ENCODE peak calls at places on chromosomes 2 and 18, in four cellular contexts. R, Y, P and E are unnamed samples.

GRCh38 chr2:144560254-144560653 is 40.3 kb upstream of the ZEB2 start:
- DNase-seq in R (no peak), Y (no peak), P (no peak), E (no peak)

GRCh38 chr2:149733936-149734685 is 146.5 kb upstream of the MMADHC start:
- DNase-seq in R (no peak), Y (no peak), P (no peak), E (no peak)

GRCh38 chr2:88880441-88880953 is 189.0 kb downstream of the RPIA start:
- DNase-seq in R (peak; percentile 56), Y (no peak), P (no peak), E (peak; percentile 43)

GRCh38 chr2:171522057-171522803 is at the start of gene CYBRD1:
- DNase-seq in R (no peak), Y (no peak), P (no peak), E (no peak)

GRCh38 chr2:42809131-42809875 is 16.9 kb upstream of the HAAO start:
- DNase-seq in R (no peak), Y (no peak), P (no peak), E (no peak)

GRCh38 chr18:354003-354402 is 86.2 kb upstream of the THOC1 start:
- DNase-seq in R (no peak), Y (no peak), P (no peak), E (no peak)

GRCh38 chr18:43159091-43159490 is 43.6 kb upstream of the RIT2 start:
- DNase-seq in R (no peak), Y (no peak), P (no peak), E (no peak)

GRCh38 chr2:210461401-210461800 is 15.2 kb downstream of the LANCL1 start:
- DNase-seq in R (no peak), Y (no peak), P (peak; percentile 45), E (no peak)

GRCh38 chr2:118279005-118279404 is 190.7 kb downstream of the INSIG2 start:
- DNase-seq in R (no peak), Y (no peak), P (no peak), E (no peak)

GRCh38 chr2:85436836-85437487 is 18.4 kb downstream of the SH2D6 start:
- DNase-seq in R (no peak), Y (no peak), P (no peak), E (no peak)

GRCh38 chr2:222423632-222424280 is 587 bp upstream of the SGPP2 start:
- DNase-seq in R (no peak), Y (no peak), P (peak; percentile 82), E (no peak)

GRCh38 chr2:8413589-8414135 is 268.2 kb upstream of the ID2 start:
- DNase-seq in R (peak; percentile 98), Y (no peak), P (no peak), E (no peak)

GRCh38 chr2:74585406-74586182 is 31.1 kb downstream of the DOK1 start:
- DNase-seq in R (no peak), Y (no peak), P (no peak), E (no peak)

GRCh38 chr18:44986933-44987332 is 306.2 kb downstream of the SETBP1 start:
- DNase-seq in R (no peak), Y (no peak), P (no peak), E (no peak)

GRCh38 chr2:233439191-233439590 is 84.9 kb downstream of the DGKD start:
- DNase-seq in R (no peak), Y (no peak), P (no peak), E (no peak)

GRCh38 chr2:10514743-10515142 is 66.6 kb upstream of the ODC1 start:
- DNase-seq in R (no peak), Y (no peak), P (no peak), E (peak; percentile 52)

GRCh38 chr2:67234443-67234842 is 162.7 kb upstream of the ETAA1 start:
- DNase-seq in R (no peak), Y (peak; percentile 9), P (no peak), E (peak; percentile 18)

GRCh38 chr2:220162320-220162719 is 534.9 kb downstream of the SLC4A3 start:
- DNase-seq in R (no peak), Y (no peak), P (no peak), E (no peak)

GRCh38 chr2:138633049-138633448 is 131.5 kb downstream of the SPOPL start:
- DNase-seq in R (no peak), Y (no peak), P (no peak), E (no peak)

GRCh38 chr2:238644095-238645081 is 203.5 kb upstream of the TWIST2 start:
- DNase-seq in R (peak; percentile 33), Y (no peak), P (no peak), E (no peak)

GRCh38 chr2:102025016-102025491 is 33.3 kb downstream of the IL1R2 start:
- DNase-seq in R (peak; percentile 80), Y (no peak), P (peak; percentile 55), E (no peak)

GRCh38 chr2:71452565-71452964 is 796 bp upstream of the DYSF start:
- DNase-seq in R (no peak), Y (no peak), P (no peak), E (peak; percentile 33)

GRCh38 chr2:208150094-208150493 is 4.1 kb upstream of the CRYGB start:
- DNase-seq in R (no peak), Y (no peak), P (no peak), E (no peak)
- TF ChIP-seq YY1 in R (no peak), Y (no peak), P (no peak), E (no peak)

GRCh38 chr2:24875272-24875671 is 44.8 kb downstream of the ADCY3 start:
- DNase-seq in R (no peak), Y (no peak), P (no peak), E (no peak)
- TF ChIP-seq SUZ12 in R (no peak), Y (no peak), P (no peak), E (no peak)

DNA sequence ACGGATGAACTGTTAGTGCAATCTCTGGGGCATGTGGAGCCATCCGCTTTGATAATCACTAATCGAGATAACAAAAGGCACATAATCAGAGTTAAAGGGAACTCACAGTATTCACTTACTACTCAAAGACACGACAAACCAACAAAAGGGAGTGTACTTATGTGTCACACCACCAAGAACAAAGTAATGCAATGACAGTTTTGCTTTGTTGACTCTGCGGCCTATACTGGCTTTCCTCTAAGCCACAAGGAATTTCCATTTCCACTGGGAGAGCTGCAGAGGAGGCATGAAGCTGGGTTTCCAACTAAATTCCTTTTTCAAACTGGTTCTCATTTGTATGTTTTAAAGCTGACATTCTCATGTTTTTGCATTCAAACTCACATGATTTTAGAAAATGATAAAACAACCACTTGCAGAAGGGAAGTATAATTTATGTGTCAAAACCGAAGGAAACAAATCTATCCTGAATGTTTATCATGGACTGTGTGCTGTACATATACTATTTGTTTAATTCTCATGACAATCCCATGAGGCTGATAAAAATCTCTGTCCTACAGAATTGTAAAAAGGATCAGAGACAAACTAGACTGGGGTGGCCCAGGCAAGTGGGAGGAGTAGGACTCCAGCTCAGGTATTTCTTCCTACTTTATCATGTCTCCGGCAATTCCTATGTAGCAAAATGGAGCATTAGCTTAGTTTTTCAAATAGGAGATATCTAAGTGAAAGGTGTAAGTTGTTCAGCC is 149.6 kb upstream of the SMAD7 start:
- DNase-seq in R (peak; percentile 65), Y (no peak), P (no peak), E (no peak)
- TF ChIP-seq YY1 in R (no peak), Y (no peak), P (no peak), E (no peak)

GRCh38 chr2:135817946-135818345 is 19.0 kb downstream of the LCT start:
- DNase-seq in R (no peak), Y (no peak), P (no peak), E (no peak)

GRCh38 chr2:135817466-135817865 is 19.5 kb downstream of the LCT start:
- DNase-seq in R (no peak), Y (no peak), P (no peak), E (no peak)

GRCh38 chr2:135815269-135815668 is 21.7 kb downstream of the LCT start:
- DNase-seq in R (no peak), Y (no peak), P (no peak), E (no peak)

GRCh38 chr2:135812907-135813511 is 24.0 kb downstream of the LCT start:
- DNase-seq in R (no peak), Y (no peak), P (no peak), E (no peak)
- TF ChIP-seq SUZ12 in R (no peak), Y (no peak), P (no peak), E (no peak)